ENCODE peak calls at places on chromosomes 4 and X, in four cellular contexts. Q is foreskin fibroblast, C is ascending aorta, B is colonic mucosa. U is an unnamed sample.

GRCh38 chrX:17294561-17294960 is 80.4 kb upstream of the NHS start:
- DNase-seq in Q (no peak), C (no peak), B (no peak), U (no peak)

GRCh38 chrX:16465081-16465876 is 184.7 kb upstream of the S100G start:
- DNase-seq in Q (no peak), C (no peak), B (no peak), U (no peak)

GRCh38 chr4:149638073-149638472 is 177.6 kb downstream of the IQCM start:
- DNase-seq in Q (peak; percentile 12), C (no peak), B (no peak), U (no peak)

GRCh38 chr4:184951668-184952160 is 66.6 kb upstream of the HELT start:
- DNase-seq in Q (no peak), C (no peak), B (no peak), U (no peak)

GRCh38 chr4:40238700-40239548 is 42.1 kb downstream of the RHOH start:
- DNase-seq in Q (no peak), C (no peak), B (no peak), U (no peak)

GRCh38 chr4:185500035-185500434 is 28.5 kb upstream of the CCDC110 start:
- DNase-seq in Q (no peak), C (no peak), B (no peak), U (no peak)

GRCh38 chr4:52869196-52869595 is 7.1 kb downstream of the RASL11B start:
- DNase-seq in Q (peak; percentile 73), C (peak; percentile 75), B (peak; percentile 50), U (no peak)

GRCh38 chrX:25534096-25534495 is 518.3 kb upstream of the ARX start:
- DNase-seq in Q (no peak), C (no peak), B (no peak), U (no peak)

GRCh38 chr4:149997881-149998421 is 80.3 kb upstream of the DCLK2 start:
- DNase-seq in Q (peak; percentile 25), C (no peak), B (peak; percentile 63), U (peak; percentile 70)

GRCh38 chr4:4666693-4667642 is 125.1 kb upstream of the STX18 start:
- DNase-seq in Q (no peak), C (no peak), B (no peak), U (no peak)

GRCh38 chrX:13125188-13125587 is 80.8 kb upstream of the FAM9C start:
- DNase-seq in Q (no peak), C (no peak), B (no peak), U (no peak)
- H3K4me3 ChIP-seq in Q (no peak overlapping the region), C (no peak overlapping the region), B (no peak overlapping the region), U (no peak overlapping the region)

GRCh38 chr4:94285666-94286065 is 57.0 kb downstream of the HPGDS start:
- DNase-seq in Q (no peak), C (no peak), B (no peak), U (no peak)

GRCh38 chr4:94284889-94285288 is 57.7 kb downstream of the HPGDS start:
- DNase-seq in Q (no peak), C (no peak), B (no peak), U (no peak)

GRCh38 chr4:94290245-94290644 is 52.4 kb downstream of the HPGDS start:
- DNase-seq in Q (no peak), C (no peak), B (no peak), U (no peak)
- TF ChIP-seq CTCF in Q (no peak), C (no peak), B (no peak), U (no peak)

GRCh38 chrX:119887721-119888425 is 7.8 kb upstream of the AKAP14 start:
- DNase-seq in Q (peak; percentile 29), C (no peak), B (peak; percentile 77), U (no peak)
- H3K4me3 ChIP-seq in Q (peak overlapping the region; percentile 41), C (peak overlapping the region; percentile 38), B (peak overlapping the region; percentile 33), U (peak overlapping the region; percentile 46)

GRCh38 chr4:74796631-74797030 is 2.3 kb upstream of the BTC start:
- DNase-seq in Q (no peak), C (no peak), B (no peak), U (no peak)

GRCh38 chr4:74790652-74791051 is 3.7 kb downstream of the BTC start:
- DNase-seq in Q (no peak), C (no peak), B (no peak), U (no peak)

GRCh38 chr4:74789518-74789917 is 4.8 kb downstream of the BTC start:
- DNase-seq in Q (no peak), C (no peak), B (no peak), U (no peak)

GRCh38 chr4:74793757-74794340 is 474 bp downstream of the BTC start:
- DNase-seq in Q (no peak), C (peak; percentile 72), B (peak; percentile 76), U (peak; percentile 4)

DNA sequence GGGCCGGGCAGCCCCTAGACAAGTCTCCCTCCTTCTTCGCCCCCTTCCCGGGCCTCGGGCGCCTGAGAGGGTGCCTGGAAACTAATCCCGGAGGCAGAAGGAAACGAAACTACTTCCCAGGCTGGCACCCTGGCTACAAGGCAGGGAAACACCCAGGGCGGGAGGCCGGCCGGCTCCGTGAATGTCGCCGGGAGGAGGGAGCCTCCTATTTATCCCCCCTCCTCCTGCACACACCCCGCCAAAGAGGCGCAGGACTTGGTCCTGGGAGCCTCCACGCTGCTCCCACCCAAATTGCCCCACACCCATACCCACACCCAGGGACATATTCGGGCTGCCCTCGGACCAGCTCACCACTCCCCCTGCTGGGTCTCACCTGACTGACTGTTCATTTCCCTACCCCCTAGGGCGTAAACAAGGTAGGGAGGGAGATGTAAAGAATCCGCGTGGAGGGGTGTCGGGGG is at the start of gene BTC:
- DNase-seq in Q (no peak), C (peak; percentile 65), B (peak; percentile 84), U (peak; percentile 6)
- TF ChIP-seq CTCF in Q (no peak), C (peak; percentile 12), B (peak; percentile 42), U (peak; percentile 57)

DNA sequence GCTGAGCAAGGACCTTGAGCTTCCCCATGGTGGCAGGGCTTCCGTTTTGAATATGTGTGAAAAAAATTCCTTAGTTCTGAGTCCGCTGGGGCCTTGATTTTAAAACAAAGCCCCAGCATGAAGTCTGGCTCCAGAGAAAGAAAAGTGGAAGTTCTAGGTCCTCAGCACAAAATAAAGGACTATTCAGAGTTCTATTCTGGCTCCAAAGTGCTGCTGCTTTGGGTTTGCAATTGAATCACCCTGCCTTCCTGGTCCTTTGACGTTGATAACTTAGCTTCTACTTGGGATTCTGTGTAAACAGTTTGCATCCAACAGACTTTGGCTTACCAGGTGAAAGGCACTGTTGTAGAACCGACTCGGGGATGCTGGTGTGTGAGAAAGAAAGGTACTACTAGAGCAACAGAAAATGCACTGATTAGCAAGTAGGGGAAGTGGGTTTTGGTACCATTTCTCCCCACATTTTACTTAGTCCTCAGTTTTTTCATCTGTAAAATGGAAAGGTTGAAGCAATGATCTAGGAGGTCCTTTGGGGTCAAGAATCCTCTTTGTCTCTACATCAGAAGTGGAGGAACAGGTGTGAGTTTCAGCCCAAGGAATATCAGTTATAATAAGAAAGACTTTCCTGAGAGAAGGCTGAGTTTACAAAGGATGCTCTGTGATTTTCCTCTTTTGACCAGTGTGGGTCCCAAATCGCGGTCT is 28.4 kb downstream of the IGFBP7 start:
- DNase-seq in Q (no peak), C (no peak), B (no peak), U (no peak)
- H3K4me3 ChIP-seq in Q (no peak overlapping the region), C (peak overlapping the region; percentile 3), B (no peak overlapping the region), U (no peak overlapping the region)

DNA sequence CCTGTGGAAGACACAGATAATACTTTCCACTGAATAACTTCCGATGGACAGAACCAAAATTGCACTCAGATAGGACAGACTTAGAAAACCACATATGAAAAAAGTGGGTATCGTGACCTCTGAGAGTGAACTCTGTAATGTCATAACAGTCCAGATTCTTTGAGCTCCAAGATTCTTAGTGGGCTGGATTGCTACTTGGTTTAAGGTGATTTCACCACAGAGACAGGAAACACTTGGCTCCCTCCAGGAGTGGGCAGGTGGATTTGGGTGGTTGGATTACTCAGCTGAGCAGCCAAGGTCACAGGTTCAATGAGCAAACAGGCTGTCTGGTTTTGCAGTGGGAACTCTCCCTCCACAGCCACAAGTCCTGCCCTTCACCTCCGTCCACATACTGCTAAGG is 126.0 kb downstream of the AFAP1 start:
- DNase-seq in Q (peak; percentile 41), C (no peak), B (no peak), U (peak; percentile 71)
- TF ChIP-seq CTCF in Q (no peak), C (no peak), B (no peak), U (no peak)

GRCh38 chr4:176270669-176271068 is 1.6 kb upstream of the ASB5 start:
- DNase-seq in Q (peak; percentile 99), C (no peak), B (no peak), U (peak; percentile 98)

GRCh38 chr4:176271749-176272148 is 2.7 kb upstream of the ASB5 start:
- DNase-seq in Q (peak; percentile 76), C (no peak), B (no peak), U (no peak)

GRCh38 chr4:176272799-176273198 is 3.8 kb upstream of the ASB5 start:
- DNase-seq in Q (no peak), C (no peak), B (no peak), U (no peak)

GRCh38 chr4:176266026-176266425 is 3.0 kb downstream of the ASB5 start:
- DNase-seq in Q (no peak), C (no peak), B (no peak), U (no peak)

DNA sequence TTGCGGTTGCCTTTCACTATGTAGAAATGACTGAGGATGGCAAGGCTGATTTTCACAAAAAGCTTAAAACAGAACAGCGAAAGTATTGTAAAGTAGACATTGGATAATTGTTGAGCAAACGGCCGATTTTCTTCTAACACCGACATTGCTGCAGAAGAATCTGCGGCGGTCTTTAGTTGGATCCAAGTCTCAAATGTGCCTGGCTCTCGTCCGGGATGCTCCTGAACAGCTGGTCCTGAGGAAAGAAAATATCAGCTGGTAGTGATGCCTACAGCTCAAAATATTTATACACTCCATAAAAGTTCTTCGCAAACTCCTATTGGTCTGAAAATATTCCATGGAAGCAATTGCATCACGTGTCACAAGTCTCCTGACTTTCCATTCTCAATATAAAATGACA is at the start of gene ASB5:
- DNase-seq in Q (no peak), C (no peak), B (no peak), U (no peak)
- H3K4me3 ChIP-seq in Q (peak within 1 kb of the TSS; percentile 8), C (no peak within 1 kb of the TSS), B (no peak within 1 kb of the TSS), U (no peak within 1 kb of the TSS)

GRCh38 chr4:98199247-98199646 is 56.0 kb upstream of the STPG2 start:
- DNase-seq in Q (no peak), C (no peak), B (no peak), U (no peak)
- TF ChIP-seq CTCF in Q (no peak), C (no peak), B (no peak), U (peak; percentile 53)

DNA sequence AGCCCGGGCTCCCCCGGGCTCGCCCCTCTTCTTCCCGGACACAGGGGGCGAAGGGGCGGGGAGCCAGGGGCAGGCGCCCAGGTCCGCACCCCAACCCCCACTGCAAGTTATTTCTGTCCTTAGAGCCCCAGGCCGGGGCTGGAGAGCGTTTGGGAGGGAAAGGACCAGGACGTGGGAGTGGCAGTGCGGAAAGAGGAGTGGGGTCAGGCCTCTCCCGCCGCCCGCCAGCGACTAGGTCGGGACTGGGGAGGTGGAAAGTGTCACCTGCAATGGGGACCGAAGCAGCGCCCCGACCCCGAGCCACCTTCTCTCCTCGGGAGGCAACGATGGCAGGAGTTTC is 351 bp downstream of the CCDC160 start:
- DNase-seq in Q (no peak), C (no peak), B (no peak), U (no peak)
- H3K4me3 ChIP-seq in Q (peak overlapping the region; percentile 44), C (peak overlapping the region; percentile 60), B (peak overlapping the region; percentile 33), U (peak overlapping the region; percentile 65)

DNA sequence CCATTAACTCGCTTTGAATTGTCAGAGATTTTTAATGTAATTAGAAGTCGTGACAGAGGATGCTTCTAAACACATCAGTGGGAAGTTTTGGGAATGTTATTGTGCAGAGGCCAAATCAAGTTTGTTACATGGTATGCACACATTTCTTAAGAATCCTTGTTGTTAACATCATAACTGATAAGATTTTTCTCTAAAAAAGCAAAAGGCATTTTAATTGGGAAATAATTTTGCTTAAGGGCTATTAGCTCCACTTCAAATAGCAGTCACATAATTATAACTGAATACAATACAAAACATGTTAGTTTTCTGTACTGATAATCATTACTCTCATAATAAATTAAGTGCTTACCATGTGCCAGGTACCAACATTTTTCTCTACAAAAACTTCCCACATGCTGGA is 90.7 kb upstream of the MYOZ2 start:
- DNase-seq in Q (no peak), C (no peak), B (no peak), U (no peak)
- TF ChIP-seq CTCF in Q (no peak), C (no peak), B (no peak), U (no peak)